ENCODE peak calls at places on chromosome 20, in five cellular contexts. One of them, this sample, is unnamed.
A peak's percentile ranks its signal among the peaks of the same experiment; 100 is the strongest.

GRCh38 chr20:51382986-51383821 is 159.3 kb downstream of the NFATC2 start:
- DNase-seq in HCT116: no peak
- DNase-seq in fibroblast of lung: no peak
- DNase-seq in Peyer's patch: no peak
- DNase-seq in ovary: no peak
- DNase-seq in this sample: no peak

GRCh38 chr20:40339661-40340449 is 349.2 kb downstream of the MAFB start:
- DNase-seq in HCT116: no peak
- DNase-seq in fibroblast of lung: no peak
- DNase-seq in Peyer's patch: no peak
- DNase-seq in ovary: no peak
- DNase-seq in this sample: peak; percentile 77

GRCh38 chr20:46118481-46119020 is 437 bp downstream of the CD40 start:
- DNase-seq in HCT116: no peak
- DNase-seq in fibroblast of lung: no peak
- DNase-seq in Peyer's patch: no peak
- DNase-seq in ovary: peak; percentile 57
- DNase-seq in this sample: peak; percentile 39

GRCh38 chr20:32474009-32474716 is 111.0 kb downstream of the NOL4L start:
- DNase-seq in HCT116: no peak
- DNase-seq in fibroblast of lung: no peak
- DNase-seq in Peyer's patch: no peak
- DNase-seq in ovary: peak; percentile 69
- DNase-seq in this sample: no peak

GRCh38 chr20:36472656-36473071 is 68.7 kb upstream of the MYL9 start:
- DNase-seq in HCT116: peak; percentile 52
- DNase-seq in fibroblast of lung: no peak
- DNase-seq in Peyer's patch: peak; percentile 80
- DNase-seq in ovary: peak; percentile 48
- DNase-seq in this sample: no peak

GRCh38 chr20:23419657-23419994 is 1.7 kb downstream of the NAPB start:
- DNase-seq in HCT116: no peak
- DNase-seq in fibroblast of lung: no peak
- DNase-seq in Peyer's patch: no peak
- DNase-seq in ovary: no peak
- DNase-seq in this sample: no peak

GRCh38 chr20:50369225-50370035 is 140.8 kb upstream of the PTPN1 start:
- DNase-seq in HCT116: no peak
- DNase-seq in fibroblast of lung: no peak
- DNase-seq in Peyer's patch: peak; percentile 94
- DNase-seq in ovary: no peak
- DNase-seq in this sample: no peak

GRCh38 chr20:38108438-38109024 is 56.5 kb downstream of the TGM2 start:
- DNase-seq in HCT116: no peak
- DNase-seq in fibroblast of lung: peak; percentile 83
- DNase-seq in Peyer's patch: no peak
- DNase-seq in ovary: no peak
- DNase-seq in this sample: peak; percentile 61

GRCh38 chr20:19784511-19785172 is 26.6 kb downstream of the RIN2 start:
- DNase-seq in HCT116: peak; percentile 77
- DNase-seq in fibroblast of lung: peak; percentile 89
- DNase-seq in Peyer's patch: no peak
- DNase-seq in ovary: peak; percentile 37
- DNase-seq in this sample: peak; percentile 49

GRCh38 chr20:46249671-46250070 is 58.6 kb downstream of the CDH22 start:
- DNase-seq in HCT116: no peak
- DNase-seq in fibroblast of lung: no peak
- DNase-seq in Peyer's patch: no peak
- DNase-seq in ovary: no peak
- DNase-seq in this sample: no peak

GRCh38 chr20:21105429-21106170 is 558 bp downstream of the LINC00237 start:
- DNase-seq in HCT116: no peak
- DNase-seq in fibroblast of lung: no peak
- DNase-seq in Peyer's patch: no peak
- DNase-seq in ovary: no peak
- DNase-seq in this sample: no peak

GRCh38 chr20:33488201-33488600 is 1.7 kb upstream of the CBFA2T2 start:
- DNase-seq in HCT116: no peak
- DNase-seq in fibroblast of lung: no peak
- DNase-seq in Peyer's patch: no peak
- DNase-seq in ovary: no peak
- DNase-seq in this sample: peak; percentile 31

GRCh38 chr20:32920066-32920465 is 61.3 kb downstream of the EFCAB8 start:
- DNase-seq in HCT116: no peak
- DNase-seq in fibroblast of lung: no peak
- DNase-seq in Peyer's patch: no peak
- DNase-seq in ovary: no peak
- DNase-seq in this sample: no peak

GRCh38 chr20:56974499-56975250 is 291.8 kb downstream of the BMP7 start:
- DNase-seq in HCT116: peak; percentile 47
- DNase-seq in fibroblast of lung: peak; percentile 45
- DNase-seq in Peyer's patch: no peak
- DNase-seq in ovary: no peak
- DNase-seq in this sample: no peak

GRCh38 chr20:34516874-34517542 is 786 bp downstream of the DYNLRB1 start:
- DNase-seq in HCT116: no peak
- DNase-seq in fibroblast of lung: peak; percentile 3
- DNase-seq in Peyer's patch: no peak
- DNase-seq in ovary: no peak
- DNase-seq in this sample: peak; percentile 28

GRCh38 chr20:12581644-12582350 is 427.0 kb upstream of the SPTLC3 start:
- DNase-seq in HCT116: no peak
- DNase-seq in fibroblast of lung: no peak
- DNase-seq in Peyer's patch: no peak
- DNase-seq in ovary: no peak
- DNase-seq in this sample: no peak

GRCh38 chr20:53917145-53918009 is 153.0 kb downstream of the BCAS1 start:
- DNase-seq in HCT116: no peak
- DNase-seq in fibroblast of lung: peak; percentile 42
- DNase-seq in Peyer's patch: no peak
- DNase-seq in ovary: peak; percentile 46
- DNase-seq in this sample: peak; percentile 74

GRCh38 chr20:53706511-53707031 is 112.9 kb upstream of the ZNF217 start:
- DNase-seq in HCT116: no peak
- DNase-seq in fibroblast of lung: peak; percentile 28
- DNase-seq in Peyer's patch: no peak
- DNase-seq in ovary: no peak
- DNase-seq in this sample: no peak

GRCh38 chr20:53512076-53512475 is 81.6 kb downstream of the ZNF217 start:
- DNase-seq in HCT116: no peak
- DNase-seq in fibroblast of lung: no peak
- DNase-seq in Peyer's patch: no peak
- DNase-seq in ovary: no peak
- DNase-seq in this sample: no peak

GRCh38 chr20:8095648-8096572 is 36.2 kb upstream of the PLCB1 start:
- DNase-seq in HCT116: no peak
- DNase-seq in fibroblast of lung: peak; percentile 56
- DNase-seq in Peyer's patch: no peak
- DNase-seq in ovary: no peak
- DNase-seq in this sample: no peak

GRCh38 chr20:32050851-32051556 is 1.0 kb upstream of the HCK start:
- DNase-seq in HCT116: no peak
- DNase-seq in fibroblast of lung: no peak
- DNase-seq in Peyer's patch: no peak
- DNase-seq in ovary: no peak
- DNase-seq in this sample: peak; percentile 49

GRCh38 chr20:6074145-6074561 is 20.3 kb upstream of the LRRN4 start:
- DNase-seq in HCT116: no peak
- DNase-seq in fibroblast of lung: no peak
- DNase-seq in Peyer's patch: no peak
- DNase-seq in ovary: no peak
- DNase-seq in this sample: no peak

GRCh38 chr20:63100401-63100925 is 93.7 kb upstream of the BHLHE23 start:
- DNase-seq in HCT116: no peak
- DNase-seq in fibroblast of lung: no peak
- DNase-seq in Peyer's patch: peak; percentile 33
- DNase-seq in ovary: peak; percentile 3
- DNase-seq in this sample: no peak

GRCh38 chr20:43534016-43534415 is 24.8 kb upstream of the SGK2 start:
- DNase-seq in HCT116: no peak
- DNase-seq in fibroblast of lung: no peak
- DNase-seq in Peyer's patch: no peak
- DNase-seq in ovary: no peak
- DNase-seq in this sample: peak; percentile 27

GRCh38 chr20:64037498-64038213 is 1.7 kb downstream of the C20orf204 start:
- DNase-seq in HCT116: no peak
- DNase-seq in fibroblast of lung: no peak
- DNase-seq in Peyer's patch: no peak
- DNase-seq in ovary: no peak
- DNase-seq in this sample: no peak

GRCh38 chr20:52975024-52975732 is 3.0 kb downstream of the TSHZ2 start:
- DNase-seq in HCT116: no peak
- DNase-seq in fibroblast of lung: no peak
- DNase-seq in Peyer's patch: no peak
- DNase-seq in ovary: peak; percentile 59
- DNase-seq in this sample: no peak

DNA sequence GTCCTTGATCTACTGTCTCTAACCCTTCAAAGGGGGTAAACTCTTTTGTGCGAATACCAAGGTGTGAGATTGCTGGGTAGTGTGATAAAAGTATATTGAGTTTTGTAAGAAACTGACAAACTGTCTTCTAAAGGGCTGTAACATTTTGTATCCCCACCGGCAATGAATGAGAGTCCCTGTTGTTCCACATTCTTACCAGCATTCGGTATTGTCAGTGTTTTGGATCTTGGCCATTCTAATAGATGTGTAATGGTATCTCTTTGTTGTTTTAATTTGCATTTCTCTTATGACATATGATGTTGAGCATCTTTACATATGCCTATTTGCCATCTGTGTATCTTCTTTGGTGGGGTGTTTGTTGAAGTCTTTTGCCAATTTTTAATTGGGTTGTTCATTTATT is 1090.7 kb downstream of the KIF16B start:
- DNase-seq in HCT116: no peak
- DNase-seq in fibroblast of lung: no peak
- DNase-seq in Peyer's patch: no peak
- DNase-seq in ovary: no peak
- DNase-seq in this sample: no peak
- TF ChIP-seq CTCF in HCT116: no peak
- TF ChIP-seq CTCF in fibroblast of lung: no peak
- TF ChIP-seq CTCF in Peyer's patch: no peak
- TF ChIP-seq CTCF in ovary: no peak
- TF ChIP-seq CTCF in this sample: no peak

GRCh38 chr20:24678351-24679106 is 209.1 kb downstream of the SYNDIG1 start:
- DNase-seq in HCT116: no peak
- DNase-seq in fibroblast of lung: no peak
- DNase-seq in Peyer's patch: peak; percentile 19
- DNase-seq in ovary: no peak
- DNase-seq in this sample: peak; percentile 56

GRCh38 chr20:24675651-24676352 is 206.4 kb downstream of the SYNDIG1 start:
- DNase-seq in HCT116: no peak
- DNase-seq in fibroblast of lung: no peak
- DNase-seq in Peyer's patch: no peak
- DNase-seq in ovary: no peak
- DNase-seq in this sample: no peak

GRCh38 chr20:24676353-24676977 is 207.0 kb downstream of the SYNDIG1 start:
- DNase-seq in HCT116: no peak
- DNase-seq in fibroblast of lung: no peak
- DNase-seq in Peyer's patch: peak; percentile 44
- DNase-seq in ovary: no peak
- DNase-seq in this sample: peak; percentile 34

GRCh38 chr20:24677626-24678328 is 208.3 kb downstream of the SYNDIG1 start:
- DNase-seq in HCT116: no peak
- DNase-seq in fibroblast of lung: no peak
- DNase-seq in Peyer's patch: peak; percentile 16
- DNase-seq in ovary: no peak
- DNase-seq in this sample: no peak

GRCh38 chr20:24676978-24677370 is 207.5 kb downstream of the SYNDIG1 start:
- DNase-seq in HCT116: no peak
- DNase-seq in fibroblast of lung: no peak
- DNase-seq in Peyer's patch: peak; percentile 16
- DNase-seq in ovary: no peak
- DNase-seq in this sample: peak; percentile 38
- H3K27ac ChIP-seq in HCT116: no peak overlapping the region
- H3K27ac ChIP-seq in fibroblast of lung: no peak overlapping the region
- H3K27ac ChIP-seq in Peyer's patch: no peak overlapping the region
- H3K27ac ChIP-seq in ovary: no peak overlapping the region
- H3K27ac ChIP-seq in this sample: no peak overlapping the region

DNA sequence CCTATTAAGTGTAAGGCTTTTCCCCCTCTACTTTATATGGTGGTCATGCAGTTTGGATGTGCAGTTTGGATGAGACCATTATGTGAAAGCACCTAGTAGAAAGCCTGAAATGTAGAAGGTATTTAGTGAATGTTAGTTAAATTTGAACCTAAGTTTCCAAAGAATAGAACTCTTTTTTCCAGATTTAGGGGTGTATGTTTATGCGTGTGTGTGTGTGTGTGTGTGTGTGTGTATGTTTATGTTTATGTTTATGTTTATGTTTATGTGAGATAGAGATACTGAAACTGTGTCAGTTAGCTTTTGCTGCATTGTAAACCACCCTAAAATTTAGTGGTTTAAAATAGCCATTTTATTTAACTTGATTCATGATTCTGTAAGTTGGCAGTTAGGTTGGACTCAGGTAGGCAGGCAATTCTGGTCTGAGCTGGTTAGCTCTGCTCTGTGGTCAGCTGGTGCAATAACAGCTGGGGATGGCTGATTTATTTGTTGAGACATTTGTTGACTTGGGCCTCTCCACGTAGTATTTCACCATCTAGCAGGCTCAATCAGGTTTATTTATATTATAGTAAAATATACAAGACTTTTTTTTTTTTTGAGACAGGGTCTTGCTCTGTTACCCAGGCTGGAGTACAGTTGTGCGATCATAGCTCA is 54.0 kb downstream of the STK4 start:
- DNase-seq in HCT116: no peak
- DNase-seq in fibroblast of lung: peak; percentile 52
- DNase-seq in Peyer's patch: no peak
- DNase-seq in ovary: no peak
- DNase-seq in this sample: no peak
- H3K36me3 ChIP-seq in HCT116: peaks cover 8% of the 10 kb centered on the region
- H3K36me3 ChIP-seq in fibroblast of lung: peaks cover 2% of the 10 kb centered on the region
- H3K36me3 ChIP-seq in Peyer's patch: peaks cover 24% of the 10 kb centered on the region
- H3K36me3 ChIP-seq in ovary: no peaks in the 10 kb centered on the region
- H3K36me3 ChIP-seq in this sample: peaks cover 10% of the 10 kb centered on the region

DNA sequence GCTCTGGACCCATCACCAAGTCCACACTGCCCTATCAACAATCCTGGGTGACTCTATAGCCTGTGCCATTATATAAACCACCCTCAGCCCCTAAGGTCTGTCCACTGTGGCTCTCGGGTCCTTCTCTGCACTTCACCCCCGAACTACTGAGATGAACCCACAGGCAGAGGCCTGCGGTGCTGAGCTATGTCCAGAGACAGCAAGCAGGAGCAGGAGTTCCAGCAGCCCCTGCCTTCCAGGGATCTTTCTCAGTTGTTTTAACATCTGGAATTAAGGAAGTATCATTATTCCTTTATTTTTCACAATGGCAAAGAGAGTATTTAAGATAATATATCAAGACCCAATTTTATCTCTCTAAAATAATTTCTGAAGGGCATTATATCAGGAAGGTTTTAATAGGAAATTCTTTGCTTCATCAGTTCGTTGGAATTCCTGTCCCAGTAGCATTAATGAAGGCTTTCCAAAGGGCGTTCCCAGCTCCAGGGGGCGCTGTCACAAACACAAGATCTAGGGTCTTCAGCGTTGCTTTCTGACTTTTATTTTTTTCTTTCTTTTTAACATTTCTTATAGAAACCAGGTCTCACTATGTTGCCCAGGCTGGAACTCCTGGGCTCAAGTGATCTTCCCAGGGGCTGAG is 27.3 kb downstream of the RRBP1 start:
- DNase-seq in HCT116: no peak
- DNase-seq in fibroblast of lung: peak; percentile 62
- DNase-seq in Peyer's patch: peak; percentile 53
- DNase-seq in ovary: no peak
- DNase-seq in this sample: peak; percentile 73
- TF ChIP-seq CTCF in HCT116: peak; percentile 81
- TF ChIP-seq CTCF in fibroblast of lung: peak; percentile 71
- TF ChIP-seq CTCF in Peyer's patch: peak; percentile 41
- TF ChIP-seq CTCF in ovary: peak; percentile 26
- TF ChIP-seq CTCF in this sample: peak; percentile 43

This sample was measured in tibial artery.